ENCODE peak calls at places on chromosome 5, in ten cellular contexts. V, N, C, D, Y, K, M, E, G and R are unnamed samples.

GRCh38 chr5:154677921-154678320 is 77.3 kb upstream of the LARP1 start:
- DNase-seq in V (no peak), N (no peak), C (no peak), D (no peak), Y (no peak), K (no peak), M (peak), E (no peak), G (no peak), R (peak)

GRCh38 chr5:82397741-82398320 is 119.7 kb upstream of the RPS23 start:
- DNase-seq in V (no peak), N (no peak), C (no peak), D (peak), Y (peak), K (no peak), M (no peak), E (no peak), G (no peak), R (no peak)

GRCh38 chr5:154590093-154590724 is 112.2 kb upstream of the HAND1 start:
- DNase-seq in V (no peak), N (no peak), C (no peak), D (no peak), Y (no peak), K (no peak), M (no peak), E (no peak), G (no peak), R (no peak)

GRCh38 chr5:109719978-109720377 is 30.3 kb downstream of the MAN2A1 start:
- DNase-seq in V (no peak), N (no peak), C (no peak), D (no peak), Y (no peak), K (no peak), M (no peak), E (no peak), G (no peak), R (no peak)

GRCh38 chr5:19655587-19655986 is 332.4 kb downstream of the CDH18 start:
- DNase-seq in V (no peak), N (no peak), C (no peak), D (no peak), Y (no peak), K (no peak), M (no peak), E (no peak), G (no peak), R (no peak)

GRCh38 chr5:172380992-172381643 is 73.2 kb downstream of the SH3PXD2B start:
- DNase-seq in V (no peak), N (peak), C (no peak), D (peak), Y (peak), K (peak), M (no peak), E (no peak), G (peak), R (no peak)

GRCh38 chr5:57383093-57383861 is 99.3 kb downstream of the ACTBL2 start:
- DNase-seq in V (no peak), N (no peak), C (no peak), D (peak), Y (peak), K (no peak), M (peak), E (no peak), G (peak), R (peak)

GRCh38 chr5:135444360-135444759 is 2.8 kb downstream of the DCANP1 start:
- DNase-seq in V (no peak), N (no peak), C (no peak), D (no peak), Y (no peak), K (no peak), M (no peak), E (no peak), G (no peak), R (no peak)

GRCh38 chr5:159965031-159965837 is 43.7 kb upstream of the TTC1 start:
- DNase-seq in V (no peak), N (peak), C (no peak), D (peak), Y (peak), K (peak), M (peak), E (no peak), G (peak), R (peak)

GRCh38 chr5:116640236-116640635 is 65.6 kb upstream of the SEMA6A start:
- DNase-seq in V (no peak), N (no peak), C (no peak), D (no peak), Y (no peak), K (no peak), M (no peak), E (no peak), G (no peak), R (no peak)

GRCh38 chr5:178417391-178417811 is 172.8 kb downstream of the COL23A1 start:
- DNase-seq in V (no peak), N (no peak), C (no peak), D (no peak), Y (no peak), K (no peak), M (no peak), E (no peak), G (no peak), R (peak)

GRCh38 chr5:38825494-38825893 is 20.3 kb upstream of the OSMR start:
- DNase-seq in V (no peak), N (no peak), C (no peak), D (peak), Y (no peak), K (no peak), M (peak), E (no peak), G (peak), R (no peak)

GRCh38 chr5:72183231-72183630 is 76.0 kb downstream of the MAP1B start:
- DNase-seq in V (no peak), N (no peak), C (no peak), D (no peak), Y (no peak), K (no peak), M (no peak), E (no peak), G (no peak), R (no peak)

GRCh38 chr5:60066502-60066901 is 173.0 kb upstream of the PDE4D start:
- DNase-seq in V (no peak), N (no peak), C (no peak), D (peak), Y (peak), K (no peak), M (peak), E (no peak), G (peak), R (peak)

GRCh38 chr5:68545636-68546325 is 330.2 kb downstream of the PIK3R1 start:
- DNase-seq in V (no peak), N (no peak), C (no peak), D (no peak), Y (no peak), K (no peak), M (no peak), E (no peak), G (no peak), R (no peak)

GRCh38 chr5:153660919-153661318 is 170.4 kb downstream of the GRIA1 start:
- DNase-seq in V (no peak), N (no peak), C (no peak), D (peak), Y (no peak), K (no peak), M (no peak), E (no peak), G (no peak), R (no peak)

GRCh38 chr5:75466317-75466716 is 45.1 kb downstream of the CERT1 start:
- DNase-seq in V (no peak), N (no peak), C (no peak), D (no peak), Y (no peak), K (no peak), M (no peak), E (no peak), G (no peak), R (no peak)

GRCh38 chr5:74612059-74612458 is 28.5 kb downstream of the ENC1 start:
- DNase-seq in V (no peak), N (no peak), C (no peak), D (no peak), Y (no peak), K (no peak), M (no peak), E (no peak), G (no peak), R (no peak)

GRCh38 chr5:80215523-80215922 is 40.3 kb downstream of the SERINC5 start:
- DNase-seq in V (no peak), N (no peak), C (no peak), D (no peak), Y (no peak), K (no peak), M (no peak), E (no peak), G (no peak), R (no peak)

GRCh38 chr5:171367424-171368370 is 20.0 kb upstream of the NPM1 start:
- DNase-seq in V (no peak), N (no peak), C (peak), D (peak), Y (peak), K (no peak), M (peak), E (peak), G (peak), R (no peak)

GRCh38 chr5:142864293-142865260 is 94.4 kb downstream of the ARHGAP26 start:
- DNase-seq in V (no peak), N (no peak), C (no peak), D (no peak), Y (no peak), K (peak), M (peak), E (no peak), G (no peak), R (peak)

GRCh38 chr5:52800394-52801213 is 12.9 kb downstream of the ITGA1 start:
- DNase-seq in V (no peak), N (peak), C (peak), D (peak), Y (peak), K (peak), M (peak), E (peak), G (peak), R (peak)

GRCh38 chr5:126355940-126356339 is 67.3 kb upstream of the GRAMD2B start:
- DNase-seq in V (no peak), N (no peak), C (no peak), D (no peak), Y (no peak), K (peak), M (no peak), E (no peak), G (no peak), R (no peak)

GRCh38 chr5:36885566-36886485 is 9.3 kb downstream of the NIPBL start:
- DNase-seq in V (no peak), N (no peak), C (no peak), D (no peak), Y (no peak), K (no peak), M (no peak), E (no peak), G (no peak), R (no peak)

GRCh38 chr5:116626945-116627679 is 52.5 kb upstream of the SEMA6A start:
- DNase-seq in V (no peak), N (no peak), C (no peak), D (no peak), Y (no peak), K (no peak), M (no peak), E (no peak), G (peak), R (no peak)

GRCh38 chr5:2901511-2901910 is 150.0 kb upstream of the IRX2 start:
- DNase-seq in V (no peak), N (no peak), C (no peak), D (no peak), Y (no peak), K (no peak), M (no peak), E (no peak), G (no peak), R (no peak)

GRCh38 chr5:1039706-1040260 is 31.2 kb downstream of the NKD2 start:
- DNase-seq in V (no peak), N (no peak), C (no peak), D (no peak), Y (no peak), K (no peak), M (no peak), E (no peak), G (no peak), R (no peak)

GRCh38 chr5:110663525-110663924 is 62.9 kb downstream of the TMEM232 start:
- DNase-seq in V (peak), N (no peak), C (no peak), D (no peak), Y (no peak), K (no peak), M (no peak), E (peak), G (no peak), R (no peak)

GRCh38 chr5:651296-652022 is 39.3 kb downstream of the CEP72 start:
- DNase-seq in V (no peak), N (no peak), C (no peak), D (no peak), Y (no peak), K (no peak), M (no peak), E (no peak), G (no peak), R (no peak)

GRCh38 chr5:73179730-73180129 is 6.7 kb downstream of the TMEM174 start:
- DNase-seq in V (no peak), N (no peak), C (no peak), D (no peak), Y (no peak), K (no peak), M (no peak), E (no peak), G (no peak), R (no peak)

GRCh38 chr5:159987031-159987674 is 21.8 kb upstream of the TTC1 start:
- DNase-seq in V (peak), N (peak), C (no peak), D (peak), Y (peak), K (peak), M (peak), E (peak), G (peak), R (peak)

GRCh38 chr5:957730-958485 is 50.7 kb upstream of the NKD2 start:
- DNase-seq in V (no peak), N (no peak), C (no peak), D (no peak), Y (no peak), K (no peak), M (no peak), E (no peak), G (peak), R (no peak)

GRCh38 chr5:115524199-115524598 is 20.4 kb downstream of the FEM1C start:
- DNase-seq in V (no peak), N (no peak), C (no peak), D (no peak), Y (no peak), K (no peak), M (no peak), E (no peak), G (no peak), R (no peak)
- TF ChIP-seq CTCF in V (no peak), N (no peak), C (no peak), D (no peak), Y (no peak), K (no peak), M (no peak), E (no peak), G (no peak), R (no peak)

GRCh38 chr5:77845273-77845646 is 69.1 kb upstream of the TBCA start:
- DNase-seq in V (no peak), N (no peak), C (no peak), D (no peak), Y (no peak), K (no peak), M (no peak), E (no peak), G (no peak), R (no peak)

GRCh38 chr5:77849308-77849900 is 73.3 kb upstream of the TBCA start:
- DNase-seq in V (no peak), N (no peak), C (no peak), D (no peak), Y (no peak), K (no peak), M (no peak), E (no peak), G (no peak), R (no peak)

GRCh38 chr5:77847129-77847460 is 71.0 kb upstream of the TBCA start:
- DNase-seq in V (no peak), N (no peak), C (no peak), D (no peak), Y (no peak), K (no peak), M (no peak), E (no peak), G (no peak), R (no peak)

GRCh38 chr5:77846422-77847128 is 70.4 kb upstream of the TBCA start:
- DNase-seq in V (no peak), N (no peak), C (no peak), D (no peak), Y (no peak), K (no peak), M (no peak), E (no peak), G (no peak), R (no peak)

DNA sequence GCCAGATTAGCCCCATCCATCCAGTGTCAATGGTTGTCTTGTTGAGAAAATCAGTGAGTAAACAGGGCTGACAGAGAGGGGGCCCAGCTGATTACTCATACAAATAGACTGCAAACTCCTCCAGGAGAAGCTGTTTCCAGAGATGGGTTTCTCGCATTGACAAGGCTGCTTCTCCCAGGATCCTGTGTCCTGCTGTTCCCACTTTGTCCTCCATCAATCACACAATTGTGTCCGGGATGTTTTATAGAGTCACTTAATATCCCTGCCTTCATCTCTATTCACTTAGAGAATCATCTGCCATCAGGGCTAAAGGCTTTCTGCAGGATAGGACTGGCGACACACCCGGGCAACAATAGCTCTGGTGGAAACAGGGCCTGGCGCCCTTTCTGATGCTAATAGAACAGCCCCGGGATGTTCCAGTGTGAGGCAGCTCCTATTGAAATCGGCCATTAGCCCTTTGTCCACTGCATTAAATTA is 71.7 kb upstream of the TBCA start:
- DNase-seq in V (no peak), N (no peak), C (no peak), D (no peak), Y (no peak), K (no peak), M (no peak), E (no peak), G (no peak), R (no peak)
- H3K4me3 ChIP-seq in V (no peak), N (no peak), C (no peak), D (no peak), Y (no peak), K (no peak), M (no peak), E (no peak), G (no peak), R (no peak)

GRCh38 chr5:107875834-107876233 is 205.1 kb upstream of the EFNA5 start:
- DNase-seq in V (no peak), N (no peak), C (peak), D (peak), Y (peak), K (no peak), M (peak), E (no peak), G (peak), R (no peak)
- TF ChIP-seq CTCF in V (no peak), N (no peak), C (peak), D (no peak), Y (peak), K (no peak), M (no peak), E (no peak), G (peak), R (no peak)

DNA sequence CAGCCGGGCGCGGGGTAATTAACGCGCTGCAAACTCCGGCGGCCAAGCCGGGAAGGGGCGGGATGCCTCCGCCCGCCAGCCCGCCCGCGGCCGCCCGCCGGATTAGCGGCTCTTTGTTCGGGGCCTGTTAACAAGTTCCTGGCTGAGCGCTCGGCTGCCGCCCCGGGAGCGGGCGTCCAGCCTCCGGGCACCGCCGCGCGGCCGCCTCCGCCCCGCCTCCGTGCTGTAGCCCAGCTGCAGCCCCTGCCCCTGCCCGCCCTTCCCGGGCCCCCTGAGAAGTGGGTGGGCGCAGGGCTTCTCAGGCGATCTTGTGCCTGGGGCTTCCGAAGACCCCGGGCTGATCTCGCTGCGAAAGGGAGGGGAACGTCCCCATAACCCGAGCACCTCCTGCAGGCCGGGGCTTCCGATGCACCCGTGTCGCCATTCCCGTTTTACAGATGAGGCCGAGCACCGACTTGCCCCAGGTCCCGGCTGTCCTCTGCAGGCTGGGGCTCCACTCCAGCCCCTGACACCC is 7.6 kb downstream of the UNC5A start:
- DNase-seq in V (no peak), N (no peak), C (no peak), D (no peak), Y (no peak), K (no peak), M (peak), E (no peak), G (no peak), R (peak)
- H3K4me3 ChIP-seq in V (peak), N (peak), C (peak), D (no peak), Y (no peak), K (no peak), M (peak), E (no peak), G (no peak), R (peak)

GRCh38 chr5:97046270-97046982 is 96.0 kb downstream of the LIX1 start:
- DNase-seq in V (no peak), N (no peak), C (peak), D (peak), Y (peak), K (no peak), M (peak), E (no peak), G (peak), R (peak)

GRCh38 chr5:97043511-97043910 is 98.9 kb downstream of the LIX1 start:
- DNase-seq in V (no peak), N (no peak), C (no peak), D (no peak), Y (no peak), K (no peak), M (no peak), E (no peak), G (no peak), R (no peak)

GRCh38 chr5:97041239-97041638 is 101.2 kb downstream of the LIX1 start:
- DNase-seq in V (no peak), N (no peak), C (no peak), D (no peak), Y (no peak), K (no peak), M (no peak), E (no peak), G (peak), R (no peak)

GRCh38 chr5:97042981-97043380 is 99.4 kb downstream of the LIX1 start:
- DNase-seq in V (no peak), N (no peak), C (peak), D (no peak), Y (no peak), K (no peak), M (no peak), E (no peak), G (no peak), R (no peak)

DNA sequence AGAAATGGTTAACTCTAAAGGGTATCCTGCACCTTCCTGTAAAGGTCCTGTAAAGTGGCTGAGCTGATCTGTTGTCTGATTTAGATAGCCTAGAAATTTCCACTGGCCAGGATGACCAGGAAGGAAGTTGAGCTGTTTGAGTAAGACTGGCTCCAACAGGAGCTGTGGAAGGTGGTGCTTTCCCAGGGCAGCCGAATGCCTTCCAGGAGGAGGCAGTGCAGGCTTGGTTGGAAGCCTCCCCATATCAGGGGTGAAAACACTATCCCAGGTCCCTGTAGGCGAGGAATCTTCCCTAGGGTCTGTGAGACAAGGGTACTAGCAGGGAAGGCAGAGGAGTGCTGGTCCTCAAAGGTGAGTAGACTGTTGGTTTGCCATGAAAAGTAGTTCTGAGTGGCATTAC is 98.4 kb downstream of the LIX1 start:
- DNase-seq in V (no peak), N (peak), C (no peak), D (no peak), Y (no peak), K (peak), M (peak), E (no peak), G (peak), R (peak)
- TF ChIP-seq CTCF in V (peak), N (peak), C (peak), D (peak), Y (no peak), K (no peak), M (peak), E (no peak), G (peak), R (peak)

GRCh38 chr5:149355688-149356087 is 2.2 kb upstream of the PCYOX1L start:
- DNase-seq in V (no peak), N (no peak), C (no peak), D (no peak), Y (no peak), K (no peak), M (no peak), E (peak), G (no peak), R (no peak)
- H3K4me3 ChIP-seq in V (no peak), N (no peak), C (no peak), D (no peak), Y (no peak), K (no peak), M (no peak), E (no peak), G (no peak), R (no peak)